ENCODE peak calls at places on chromosomes 16 and 17, in four cellular contexts. G is K562, U is HCT116, Z is HepG2. V is an unnamed sample.

GRCh38 chr16:10326647-10327046 is 59.2 kb upstream of the ATF7IP2 start:
- DNase-seq in G (no peak), Z (no peak), U (no peak), V (no peak)

GRCh38 chr16:19185510-19185851 is 17.4 kb downstream of the SYT17 start:
- DNase-seq in G (no peak), U (no peak), Z (no peak), V (no peak)

GRCh38 chr17:72974605-72975232 is 117.8 kb downstream of the SLC39A11 start:
- DNase-seq in G (no peak), U (no peak), Z (peak; percentile 44), V (peak; percentile 64)

GRCh38 chr16:68744744-68745280 is 7.7 kb downstream of the CDH1 start:
- DNase-seq in Z (peak; percentile 97), G (no peak), U (peak; percentile 88), V (no peak)

GRCh38 chr17:75712480-75712879 is 8.8 kb upstream of the ITGB4 start:
- DNase-seq in G (no peak), U (no peak), Z (no peak), V (no peak)

GRCh38 chr17:8894673-8895578 is 27.5 kb upstream of the PIK3R6 start:
- DNase-seq in G (peak; percentile 64), U (peak; percentile 39), Z (peak; percentile 52), V (no peak)

GRCh38 chr17:48555183-48555615 is 10.3 kb upstream of the HOXB2 start:
- DNase-seq in Z (no peak), U (no peak), G (no peak), V (no peak)

GRCh38 chr17:39538875-39539274 is 68.8 kb downstream of the NEUROD2 start:
- DNase-seq in U (no peak), Z (no peak), G (no peak), V (no peak)

GRCh38 chr17:72539981-72540897 is 419.4 kb downstream of the SOX9 start:
- DNase-seq in U (peak; percentile 45), Z (peak; percentile 66), G (peak; percentile 84), V (no peak)

GRCh38 chr16:10750793-10751192 is 7.2 kb downstream of the NUBP1 start:
- DNase-seq in G (no peak), U (no peak), Z (no peak), V (no peak)

GRCh38 chr16:1534021-1535020 is 855 bp downstream of the TMEM204 start:
- DNase-seq in U (no peak), Z (no peak), G (no peak), V (no peak)

GRCh38 chr17:69512946-69513345 is 98.4 kb downstream of the MAP2K6 start:
- DNase-seq in G (no peak), Z (no peak), U (no peak), V (no peak)

GRCh38 chr17:880074-880870 is 98.1 kb downstream of the MRM3 start:
- DNase-seq in Z (no peak), U (no peak), G (no peak), V (no peak)

GRCh38 chr16:78458588-78458987 is 359.1 kb downstream of the WWOX start:
- DNase-seq in U (no peak), Z (peak; percentile 28), G (no peak), V (no peak)

GRCh38 chr16:85203462-85203813 is 91.2 kb upstream of the CIBAR2 start:
- DNase-seq in U (no peak), G (no peak), Z (no peak), V (no peak)

GRCh38 chr17:78817123-78817522 is 23.5 kb downstream of the USP36 start:
- DNase-seq in U (no peak), Z (no peak), G (no peak), V (no peak)

GRCh38 chr17:71071837-71072236 is 902.5 kb downstream of the KCNJ2 start:
- DNase-seq in Z (peak; percentile 11), U (peak; percentile 98), G (no peak), V (peak; percentile 55)

GRCh38 chr16:72372646-72373045 is 200.7 kb upstream of the PMFBP1 start:
- DNase-seq in Z (no peak), G (no peak), U (no peak), V (no peak)

GRCh38 chr17:38403491-38403890 is 24.8 kb upstream of the ARHGAP23 start:
- DNase-seq in U (no peak), Z (no peak), G (no peak), V (no peak)

GRCh38 chr17:8632087-8632486 is 1.6 kb upstream of the MYH10 start:
- DNase-seq in U (no peak), Z (peak; percentile 66), G (no peak), V (no peak)

GRCh38 chr17:17966399-17966798 is 5.8 kb downstream of the TOM1L2 start:
- DNase-seq in G (no peak), Z (no peak), U (no peak), V (no peak)

GRCh38 chr16:30651124-30652004 is 604 bp downstream of the PRR14 start:
- DNase-seq in Z (peak; percentile 52), G (peak; percentile 88), U (no peak), V (no peak)

GRCh38 chr17:3803308-3803640 is 2.3 kb upstream of the ITGAE start:
- DNase-seq in G (no peak), U (no peak), Z (no peak), V (no peak)

GRCh38 chr16:496097-496886 is 31.2 kb upstream of the CAPN15 start:
- DNase-seq in U (no peak), Z (no peak), G (no peak), V (no peak)

GRCh38 chr17:77723071-77723908 is 235.2 kb upstream of the TNRC6C start:
- DNase-seq in G (no peak), Z (no peak), U (no peak), V (no peak)

DNA sequence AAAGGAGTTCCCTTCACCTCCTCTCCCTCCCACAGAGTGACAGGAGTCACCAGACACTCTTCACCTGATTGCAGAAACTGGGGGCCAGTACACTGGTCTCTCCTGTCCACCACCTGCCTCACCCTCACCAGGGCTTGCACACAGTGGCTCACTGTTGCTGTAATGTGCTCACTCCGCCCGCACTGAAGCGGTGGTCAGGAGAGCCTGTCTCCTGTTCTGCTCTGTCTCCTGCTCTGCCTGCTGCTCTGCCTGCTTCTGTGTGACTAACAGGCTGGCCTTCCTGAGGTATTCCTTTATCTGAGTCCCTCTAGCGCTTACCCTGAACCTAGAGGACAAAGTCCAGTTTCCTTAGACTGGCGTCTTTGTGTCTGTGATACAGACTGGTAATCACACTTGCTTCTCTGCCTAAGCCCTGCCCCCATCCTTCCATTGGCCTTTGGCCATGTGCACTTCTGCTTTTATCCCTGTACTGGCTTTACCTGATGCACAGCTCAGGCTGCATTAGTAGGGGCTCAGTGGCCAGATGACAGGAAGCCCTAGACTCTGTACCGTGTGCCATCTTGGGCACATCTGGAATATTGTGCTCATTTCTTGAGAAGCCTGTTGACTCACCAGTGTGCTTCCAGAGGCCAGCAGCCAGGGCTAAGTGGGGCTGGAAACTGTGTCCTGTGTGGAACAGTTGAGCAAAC is 13.3 kb downstream of the PROCA1 start:
- DNase-seq in U (no peak), Z (peak; percentile 100), G (no peak), V (no peak)
- TF ChIP-seq REST in U (no peak), Z (no peak), G (no peak), V (no peak)

GRCh38 chr17:74454197-74455024 is 12.0 kb upstream of the CD300A start:
- DNase-seq in U (peak; percentile 66), G (no peak), Z (peak; percentile 80), V (no peak)
- TF ChIP-seq TCF7L2 in U (peak; percentile 35), G (no peak), Z (no peak), V (no peak)

GRCh38 chr16:12238598-12238997 is 262.1 kb downstream of the SNX29 start:
- DNase-seq in Z (no peak), U (no peak), G (no peak), V (no peak)
- TF ChIP-seq REST in Z (no peak), U (no peak), G (no peak), V (no peak)

DNA sequence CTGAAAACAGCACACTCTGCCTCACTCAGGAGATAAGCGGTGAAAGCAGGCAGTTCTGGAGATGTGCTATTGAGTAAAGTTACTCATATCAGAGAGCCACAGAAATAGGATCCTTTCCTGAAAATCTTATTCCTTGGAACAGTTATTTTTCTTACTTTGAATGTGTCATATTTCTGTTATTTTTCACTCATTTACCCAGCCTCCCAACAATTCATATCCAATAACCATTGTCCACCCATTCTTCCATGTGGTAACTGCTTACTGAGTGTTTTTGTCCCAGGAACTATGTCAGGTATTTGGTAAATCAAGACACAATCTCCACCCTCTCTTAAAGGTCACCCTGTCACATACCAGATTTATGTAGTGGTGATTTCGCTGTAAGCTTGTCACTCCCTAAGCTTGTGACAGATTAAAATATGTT is 144.9 kb downstream of the PARN start:
- DNase-seq in G (no peak), Z (peak; percentile 70), U (no peak), V (no peak)
- TF ChIP-seq TCF7L2 in G (no peak), Z (no peak), U (no peak), V (no peak)

V was measured in Panc1.